ENCODE peak calls at places on chromosomes 1 and 21, in ten cellular contexts. One of them, this sample, is unnamed.

GRCh38 chr1:183404456-183404855 is 13.7 kb downstream of the NMNAT2 start:
- DNase-seq in glutamatergic neuron: no peak
- DNase-seq in activated T-helper 1 cell treated with Interleukin-2 at 50 U/mL for 16 hours: no peak
- DNase-seq in GM12865: no peak
- DNase-seq in RKO: no peak
- DNase-seq in COLO829: peak
- DNase-seq in T-helper 1 cell: no peak
- DNase-seq in stimulated activated CD4-positive, alpha-beta T cell treated with anti-CD3 and anti-CD28 coated beads, TNF-alpha, amount 100 ng/mL, for 4 hours: no peak
- DNase-seq in caudate nucleus: no peak
- DNase-seq in NCI-H526 treated with DMSO at 0.1 percent for 48 hours: no peak
- DNase-seq in this sample: no peak

GRCh38 chr21:21163904-21164303 is 165.7 kb downstream of the NCAM2 start:
- DNase-seq in GM12865: peak
- DNase-seq in NCI-H526 treated with DMSO at 0.1 percent for 48 hours: peak
- DNase-seq in stimulated activated CD4-positive, alpha-beta T cell treated with anti-CD3 and anti-CD28 coated beads, TNF-alpha, amount 100 ng/mL, for 4 hours: no peak
- DNase-seq in caudate nucleus: no peak
- DNase-seq in COLO829: peak
- DNase-seq in RKO: peak
- DNase-seq in activated T-helper 1 cell treated with Interleukin-2 at 50 U/mL for 16 hours: no peak
- DNase-seq in T-helper 1 cell: peak
- DNase-seq in glutamatergic neuron: peak
- DNase-seq in this sample: peak

GRCh38 chr1:112242470-112242869 is 153.5 kb upstream of the CTTNBP2NL start:
- DNase-seq in GM12865: no peak
- DNase-seq in T-helper 1 cell: no peak
- DNase-seq in COLO829: no peak
- DNase-seq in stimulated activated CD4-positive, alpha-beta T cell treated with anti-CD3 and anti-CD28 coated beads, TNF-alpha, amount 100 ng/mL, for 4 hours: no peak
- DNase-seq in NCI-H526 treated with DMSO at 0.1 percent for 48 hours: no peak
- DNase-seq in activated T-helper 1 cell treated with Interleukin-2 at 50 U/mL for 16 hours: no peak
- DNase-seq in glutamatergic neuron: no peak
- DNase-seq in caudate nucleus: no peak
- DNase-seq in RKO: no peak
- DNase-seq in this sample: no peak

GRCh38 chr21:29696947-29697346 is 242.8 kb downstream of the GRIK1 start:
- DNase-seq in activated T-helper 1 cell treated with Interleukin-2 at 50 U/mL for 16 hours: no peak
- DNase-seq in NCI-H526 treated with DMSO at 0.1 percent for 48 hours: no peak
- DNase-seq in caudate nucleus: no peak
- DNase-seq in T-helper 1 cell: no peak
- DNase-seq in stimulated activated CD4-positive, alpha-beta T cell treated with anti-CD3 and anti-CD28 coated beads, TNF-alpha, amount 100 ng/mL, for 4 hours: no peak
- DNase-seq in glutamatergic neuron: no peak
- DNase-seq in COLO829: no peak
- DNase-seq in GM12865: no peak
- DNase-seq in RKO: no peak
- DNase-seq in this sample: no peak

GRCh38 chr1:162189345-162189744 is 119.9 kb downstream of the NOS1AP start:
- DNase-seq in glutamatergic neuron: no peak
- DNase-seq in stimulated activated CD4-positive, alpha-beta T cell treated with anti-CD3 and anti-CD28 coated beads, TNF-alpha, amount 100 ng/mL, for 4 hours: no peak
- DNase-seq in COLO829: no peak
- DNase-seq in T-helper 1 cell: no peak
- DNase-seq in NCI-H526 treated with DMSO at 0.1 percent for 48 hours: no peak
- DNase-seq in caudate nucleus: no peak
- DNase-seq in activated T-helper 1 cell treated with Interleukin-2 at 50 U/mL for 16 hours: no peak
- DNase-seq in GM12865: no peak
- DNase-seq in RKO: no peak
- DNase-seq in this sample: no peak

GRCh38 chr1:46809071-46809470 is 10.2 kb downstream of the CYP4B1 start:
- DNase-seq in GM12865: no peak
- DNase-seq in T-helper 1 cell: no peak
- DNase-seq in caudate nucleus: no peak
- DNase-seq in stimulated activated CD4-positive, alpha-beta T cell treated with anti-CD3 and anti-CD28 coated beads, TNF-alpha, amount 100 ng/mL, for 4 hours: no peak
- DNase-seq in NCI-H526 treated with DMSO at 0.1 percent for 48 hours: no peak
- DNase-seq in activated T-helper 1 cell treated with Interleukin-2 at 50 U/mL for 16 hours: no peak
- DNase-seq in RKO: no peak
- DNase-seq in COLO829: no peak
- DNase-seq in glutamatergic neuron: no peak
- DNase-seq in this sample: no peak

GRCh38 chr1:214718724-214719123 is 115.7 kb downstream of the CENPF start:
- DNase-seq in GM12865: no peak
- DNase-seq in NCI-H526 treated with DMSO at 0.1 percent for 48 hours: no peak
- DNase-seq in RKO: no peak
- DNase-seq in T-helper 1 cell: no peak
- DNase-seq in activated T-helper 1 cell treated with Interleukin-2 at 50 U/mL for 16 hours: no peak
- DNase-seq in glutamatergic neuron: no peak
- DNase-seq in caudate nucleus: no peak
- DNase-seq in stimulated activated CD4-positive, alpha-beta T cell treated with anti-CD3 and anti-CD28 coated beads, TNF-alpha, amount 100 ng/mL, for 4 hours: no peak
- DNase-seq in COLO829: no peak
- DNase-seq in this sample: no peak

GRCh38 chr1:207805841-207806421 is 54.1 kb downstream of the CD46 start:
- DNase-seq in NCI-H526 treated with DMSO at 0.1 percent for 48 hours: no peak
- DNase-seq in GM12865: no peak
- DNase-seq in RKO: peak
- DNase-seq in COLO829: no peak
- DNase-seq in stimulated activated CD4-positive, alpha-beta T cell treated with anti-CD3 and anti-CD28 coated beads, TNF-alpha, amount 100 ng/mL, for 4 hours: no peak
- DNase-seq in glutamatergic neuron: no peak
- DNase-seq in caudate nucleus: no peak
- DNase-seq in T-helper 1 cell: no peak
- DNase-seq in activated T-helper 1 cell treated with Interleukin-2 at 50 U/mL for 16 hours: no peak
- DNase-seq in this sample: no peak

GRCh38 chr1:158471920-158472319 is at the start of gene OR10R2:
- DNase-seq in RKO: no peak
- DNase-seq in COLO829: no peak
- DNase-seq in GM12865: no peak
- DNase-seq in caudate nucleus: no peak
- DNase-seq in T-helper 1 cell: no peak
- DNase-seq in glutamatergic neuron: no peak
- DNase-seq in activated T-helper 1 cell treated with Interleukin-2 at 50 U/mL for 16 hours: no peak
- DNase-seq in NCI-H526 treated with DMSO at 0.1 percent for 48 hours: no peak
- DNase-seq in stimulated activated CD4-positive, alpha-beta T cell treated with anti-CD3 and anti-CD28 coated beads, TNF-alpha, amount 100 ng/mL, for 4 hours: no peak
- DNase-seq in this sample: peak

GRCh38 chr1:40281852-40282251 is 23.8 kb downstream of the ZMPSTE24 start:
- DNase-seq in GM12865: no peak
- DNase-seq in T-helper 1 cell: no peak
- DNase-seq in activated T-helper 1 cell treated with Interleukin-2 at 50 U/mL for 16 hours: no peak
- DNase-seq in caudate nucleus: no peak
- DNase-seq in NCI-H526 treated with DMSO at 0.1 percent for 48 hours: no peak
- DNase-seq in glutamatergic neuron: no peak
- DNase-seq in COLO829: no peak
- DNase-seq in stimulated activated CD4-positive, alpha-beta T cell treated with anti-CD3 and anti-CD28 coated beads, TNF-alpha, amount 100 ng/mL, for 4 hours: no peak
- DNase-seq in RKO: no peak
- DNase-seq in this sample: no peak

GRCh38 chr1:229759037-229759435 is 133.0 kb downstream of the URB2 start:
- DNase-seq in COLO829: no peak
- DNase-seq in stimulated activated CD4-positive, alpha-beta T cell treated with anti-CD3 and anti-CD28 coated beads, TNF-alpha, amount 100 ng/mL, for 4 hours: no peak
- DNase-seq in NCI-H526 treated with DMSO at 0.1 percent for 48 hours: no peak
- DNase-seq in GM12865: no peak
- DNase-seq in caudate nucleus: no peak
- DNase-seq in T-helper 1 cell: no peak
- DNase-seq in RKO: peak
- DNase-seq in activated T-helper 1 cell treated with Interleukin-2 at 50 U/mL for 16 hours: no peak
- DNase-seq in glutamatergic neuron: no peak
- DNase-seq in this sample: no peak

GRCh38 chr1:150534002-150534401 is 15.2 kb upstream of the ADAMTSL4 start:
- DNase-seq in COLO829: no peak
- DNase-seq in activated T-helper 1 cell treated with Interleukin-2 at 50 U/mL for 16 hours: no peak
- DNase-seq in caudate nucleus: no peak
- DNase-seq in stimulated activated CD4-positive, alpha-beta T cell treated with anti-CD3 and anti-CD28 coated beads, TNF-alpha, amount 100 ng/mL, for 4 hours: no peak
- DNase-seq in GM12865: no peak
- DNase-seq in RKO: no peak
- DNase-seq in NCI-H526 treated with DMSO at 0.1 percent for 48 hours: no peak
- DNase-seq in glutamatergic neuron: no peak
- DNase-seq in T-helper 1 cell: no peak
- DNase-seq in this sample: no peak

GRCh38 chr1:179953974-179954493 is 576 bp upstream of the CEP350 start:
- DNase-seq in stimulated activated CD4-positive, alpha-beta T cell treated with anti-CD3 and anti-CD28 coated beads, TNF-alpha, amount 100 ng/mL, for 4 hours: no peak
- DNase-seq in COLO829: no peak
- DNase-seq in GM12865: peak
- DNase-seq in NCI-H526 treated with DMSO at 0.1 percent for 48 hours: peak
- DNase-seq in RKO: peak
- DNase-seq in glutamatergic neuron: no peak
- DNase-seq in caudate nucleus: no peak
- DNase-seq in T-helper 1 cell: peak
- DNase-seq in activated T-helper 1 cell treated with Interleukin-2 at 50 U/mL for 16 hours: peak
- DNase-seq in this sample: no peak

GRCh38 chr21:34743285-34743684 is 74.5 kb downstream of the CLIC6 start:
- DNase-seq in RKO: no peak
- DNase-seq in T-helper 1 cell: no peak
- DNase-seq in caudate nucleus: no peak
- DNase-seq in NCI-H526 treated with DMSO at 0.1 percent for 48 hours: no peak
- DNase-seq in GM12865: no peak
- DNase-seq in activated T-helper 1 cell treated with Interleukin-2 at 50 U/mL for 16 hours: no peak
- DNase-seq in stimulated activated CD4-positive, alpha-beta T cell treated with anti-CD3 and anti-CD28 coated beads, TNF-alpha, amount 100 ng/mL, for 4 hours: no peak
- DNase-seq in COLO829: no peak
- DNase-seq in glutamatergic neuron: no peak
- DNase-seq in this sample: no peak

GRCh38 chr1:37255868-37256267 is 218.5 kb upstream of the ZC3H12A start:
- DNase-seq in T-helper 1 cell: no peak
- DNase-seq in GM12865: no peak
- DNase-seq in COLO829: no peak
- DNase-seq in caudate nucleus: no peak
- DNase-seq in activated T-helper 1 cell treated with Interleukin-2 at 50 U/mL for 16 hours: no peak
- DNase-seq in stimulated activated CD4-positive, alpha-beta T cell treated with anti-CD3 and anti-CD28 coated beads, TNF-alpha, amount 100 ng/mL, for 4 hours: no peak
- DNase-seq in glutamatergic neuron: no peak
- DNase-seq in RKO: no peak
- DNase-seq in NCI-H526 treated with DMSO at 0.1 percent for 48 hours: no peak
- DNase-seq in this sample: no peak

GRCh38 chr1:116425987-116426386 is 52.9 kb downstream of the ATP1A1 start:
- DNase-seq in NCI-H526 treated with DMSO at 0.1 percent for 48 hours: no peak
- DNase-seq in RKO: no peak
- DNase-seq in GM12865: no peak
- DNase-seq in glutamatergic neuron: no peak
- DNase-seq in T-helper 1 cell: no peak
- DNase-seq in caudate nucleus: no peak
- DNase-seq in stimulated activated CD4-positive, alpha-beta T cell treated with anti-CD3 and anti-CD28 coated beads, TNF-alpha, amount 100 ng/mL, for 4 hours: no peak
- DNase-seq in activated T-helper 1 cell treated with Interleukin-2 at 50 U/mL for 16 hours: no peak
- DNase-seq in COLO829: no peak
- DNase-seq in this sample: no peak

GRCh38 chr1:178541829-178542553 is 29.1 kb downstream of the TEX35 start:
- DNase-seq in COLO829: peak
- DNase-seq in activated T-helper 1 cell treated with Interleukin-2 at 50 U/mL for 16 hours: peak
- DNase-seq in NCI-H526 treated with DMSO at 0.1 percent for 48 hours: peak
- DNase-seq in caudate nucleus: peak
- DNase-seq in RKO: peak
- DNase-seq in GM12865: peak
- DNase-seq in T-helper 1 cell: peak
- DNase-seq in stimulated activated CD4-positive, alpha-beta T cell treated with anti-CD3 and anti-CD28 coated beads, TNF-alpha, amount 100 ng/mL, for 4 hours: peak
- DNase-seq in glutamatergic neuron: peak
- DNase-seq in this sample: no peak

GRCh38 chr1:155892801-155893200 is 18.3 kb downstream of the RIT1 start:
- DNase-seq in GM12865: no peak
- DNase-seq in NCI-H526 treated with DMSO at 0.1 percent for 48 hours: no peak
- DNase-seq in caudate nucleus: no peak
- DNase-seq in stimulated activated CD4-positive, alpha-beta T cell treated with anti-CD3 and anti-CD28 coated beads, TNF-alpha, amount 100 ng/mL, for 4 hours: no peak
- DNase-seq in glutamatergic neuron: no peak
- DNase-seq in activated T-helper 1 cell treated with Interleukin-2 at 50 U/mL for 16 hours: no peak
- DNase-seq in COLO829: no peak
- DNase-seq in T-helper 1 cell: no peak
- DNase-seq in RKO: peak
- DNase-seq in this sample: no peak

This sample was measured in retina.